ENCODE peak calls at places on chromosome 22, in four cellular contexts. One of them, this sample, is unnamed.
A peak's percentile ranks its signal among the peaks of the same experiment; 100 is the strongest.

GRCh38 chr22:31681625-31682345 is 19.8 kb upstream of the PISD start:
- DNase-seq in A549: no peak
- DNase-seq in GM12878: no peak
- DNase-seq in K562: no peak
- DNase-seq in this sample: no peak

GRCh38 chr22:31537019-31537535 is 40.7 kb downstream of the SFI1 start:
- DNase-seq in A549: no peak
- DNase-seq in GM12878: peak; percentile 79
- DNase-seq in K562: no peak
- DNase-seq in this sample: no peak

GRCh38 chr22:23234409-23235161 is 54.3 kb downstream of the BCR start:
- DNase-seq in A549: no peak
- DNase-seq in GM12878: no peak
- DNase-seq in K562: no peak
- DNase-seq in this sample: no peak

GRCh38 chr22:31947296-31947695 is 3.0 kb downstream of the YWHAH start:
- DNase-seq in A549: peak; percentile 43
- DNase-seq in GM12878: no peak
- DNase-seq in K562: no peak
- DNase-seq in this sample: peak; percentile 48

GRCh38 chr22:39289445-39290247 is 29.8 kb downstream of the RPL3 start:
- DNase-seq in A549: no peak
- DNase-seq in GM12878: no peak
- DNase-seq in K562: no peak
- DNase-seq in this sample: no peak

GRCh38 chr22:32342977-32343376 is 14.7 kb upstream of the RFPL3 start:
- DNase-seq in A549: no peak
- DNase-seq in GM12878: no peak
- DNase-seq in K562: no peak
- DNase-seq in this sample: no peak

GRCh38 chr22:33923660-33924246 is 3.5 kb upstream of the LARGE1 start:
- DNase-seq in A549: peak; percentile 74
- DNase-seq in GM12878: no peak
- DNase-seq in K562: peak; percentile 28
- DNase-seq in this sample: peak; percentile 67

GRCh38 chr22:45125198-45125597 is 38.5 kb upstream of the NUP50 start:
- DNase-seq in A549: no peak
- DNase-seq in GM12878: no peak
- DNase-seq in K562: no peak
- DNase-seq in this sample: no peak

GRCh38 chr22:22431271-22432220 is 77.0 kb downstream of the ZNF280B start:
- DNase-seq in A549: peak; percentile 48
- DNase-seq in GM12878: no peak
- DNase-seq in K562: peak; percentile 99
- DNase-seq in this sample: peak; percentile 49

GRCh38 chr22:45212306-45212709 is 28.4 kb downstream of the KIAA0930 start:
- DNase-seq in A549: peak; percentile 74
- DNase-seq in GM12878: no peak
- DNase-seq in K562: peak; percentile 13
- DNase-seq in this sample: no peak

GRCh38 chr22:27105142-27106025 is 448.0 kb downstream of the MIAT start:
- DNase-seq in A549: no peak
- DNase-seq in GM12878: no peak
- DNase-seq in K562: no peak
- DNase-seq in this sample: no peak

GRCh38 chr22:37496651-37497599 is 10.7 kb upstream of the MFNG start:
- DNase-seq in A549: peak; percentile 49
- DNase-seq in GM12878: no peak
- DNase-seq in K562: no peak
- DNase-seq in this sample: no peak

GRCh38 chr22:36951746-36952145 is 38.3 kb downstream of the CSF2RB start:
- DNase-seq in A549: no peak
- DNase-seq in GM12878: no peak
- DNase-seq in K562: no peak
- DNase-seq in this sample: no peak

GRCh38 chr22:43446037-43446803 is 34.4 kb downstream of the MPPED1 start:
- DNase-seq in A549: peak; percentile 40
- DNase-seq in GM12878: no peak
- DNase-seq in K562: no peak
- DNase-seq in this sample: no peak

GRCh38 chr22:36449776-36450175 is 31.7 kb downstream of the TXN2 start:
- DNase-seq in A549: no peak
- DNase-seq in GM12878: no peak
- DNase-seq in K562: no peak
- DNase-seq in this sample: no peak

GRCh38 chr22:41846268-41847002 is 13.5 kb downstream of the SREBF2 start:
- DNase-seq in A549: no peak
- DNase-seq in GM12878: no peak
- DNase-seq in K562: peak; percentile 62
- DNase-seq in this sample: no peak

GRCh38 chr22:24422078-24422665 is 5.2 kb upstream of the ADORA2A start:
- DNase-seq in A549: no peak
- DNase-seq in GM12878: no peak
- DNase-seq in K562: no peak
- DNase-seq in this sample: no peak

GRCh38 chr22:35065796-35066218 is at the start of gene ISX:
- DNase-seq in A549: no peak
- DNase-seq in GM12878: no peak
- DNase-seq in K562: peak; percentile 13
- DNase-seq in this sample: peak; percentile 54

GRCh38 chr22:17972385-17973181 is 51.8 kb downstream of the MICAL3 start:
- DNase-seq in A549: peak; percentile 82
- DNase-seq in GM12878: no peak
- DNase-seq in K562: no peak
- DNase-seq in this sample: peak; percentile 84

GRCh38 chr22:25624486-25624885 is 60.0 kb downstream of the GRK3 start:
- DNase-seq in A549: no peak
- DNase-seq in GM12878: no peak
- DNase-seq in K562: no peak
- DNase-seq in this sample: peak; percentile 15

GRCh38 chr22:37529652-37530345 is 10.6 kb upstream of the CARD10 start:
- DNase-seq in A549: no peak
- DNase-seq in GM12878: peak; percentile 36
- DNase-seq in K562: no peak
- DNase-seq in this sample: no peak

GRCh38 chr22:42654696-42655095 is 5.5 kb upstream of the CYB5R3 start:
- DNase-seq in A549: no peak
- DNase-seq in GM12878: no peak
- DNase-seq in K562: no peak
- DNase-seq in this sample: no peak

DNA sequence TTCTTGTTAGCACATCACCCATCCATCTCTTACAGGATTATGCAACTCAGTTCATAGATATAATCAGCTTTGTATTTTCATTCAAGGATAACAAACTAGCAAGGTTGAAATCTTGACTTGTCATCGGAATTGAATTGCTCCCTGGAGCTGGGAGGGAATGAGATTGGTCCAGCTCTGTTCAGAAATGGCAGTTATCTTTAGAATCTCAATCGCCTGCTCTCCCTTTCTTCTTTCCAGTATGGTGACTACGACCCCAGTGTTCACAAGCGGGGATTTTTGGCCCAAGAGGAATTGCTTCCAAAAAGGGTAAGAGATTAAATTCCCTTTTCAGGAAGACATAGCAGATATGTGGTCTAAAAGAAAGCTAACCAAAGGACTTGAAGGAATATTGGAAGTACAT is 51.0 kb downstream of the NF2 start:
- DNase-seq in A549: no peak
- DNase-seq in GM12878: no peak
- DNase-seq in K562: no peak
- DNase-seq in this sample: no peak
- TF ChIP-seq POLR2AphosphoS2 in A549: no peak
- TF ChIP-seq POLR2AphosphoS2 in GM12878: no peak
- TF ChIP-seq POLR2AphosphoS2 in K562: no peak
- TF ChIP-seq POLR2AphosphoS2 in this sample: no peak

GRCh38 chr22:20422965-20423635 is 14.5 kb downstream of the SCARF2 start:
- DNase-seq in A549: no peak
- DNase-seq in GM12878: no peak
- DNase-seq in K562: no peak
- DNase-seq in this sample: no peak
- TF ChIP-seq POLR2AphosphoS2 in A549: no peak
- TF ChIP-seq POLR2AphosphoS2 in GM12878: no peak
- TF ChIP-seq POLR2AphosphoS2 in K562: no peak
- TF ChIP-seq POLR2AphosphoS2 in this sample: no peak

DNA sequence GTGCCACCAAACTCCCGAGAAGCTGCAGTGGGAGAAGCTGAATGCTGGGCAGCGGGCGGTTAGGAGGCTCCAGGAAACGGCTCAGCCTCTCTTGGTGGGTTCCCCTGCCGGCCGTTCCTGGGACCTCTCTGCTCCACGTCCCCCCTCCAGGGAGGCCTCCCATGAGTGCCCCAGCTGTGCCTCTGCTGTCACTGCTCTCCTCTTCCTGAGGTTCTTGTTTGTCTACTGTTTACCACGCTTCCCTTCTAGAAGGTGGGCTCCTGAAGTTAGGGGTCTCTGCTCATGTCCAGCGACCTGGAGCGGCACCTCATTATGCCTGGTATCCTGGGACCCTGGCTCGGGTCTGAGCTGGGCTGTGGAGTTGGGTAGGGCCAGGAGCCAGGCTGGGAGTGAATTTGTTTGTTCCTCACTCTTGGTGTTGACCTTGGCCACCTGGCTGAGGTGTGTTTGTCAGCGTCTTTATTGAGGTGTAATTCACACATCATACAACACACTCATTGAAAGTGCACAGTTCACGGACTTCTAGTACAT is 37.8 kb upstream of the GRAMD4 start:
- DNase-seq in A549: no peak
- DNase-seq in GM12878: no peak
- DNase-seq in K562: no peak
- DNase-seq in this sample: no peak
- TF ChIP-seq POLR2AphosphoS2 in A549: no peak
- TF ChIP-seq POLR2AphosphoS2 in GM12878: no peak
- TF ChIP-seq POLR2AphosphoS2 in K562: no peak
- TF ChIP-seq POLR2AphosphoS2 in this sample: no peak

GRCh38 chr22:19174106-19175025 is 4.2 kb downstream of the SLC25A1 start:
- DNase-seq in A549: no peak
- DNase-seq in GM12878: peak; percentile 15
- DNase-seq in K562: no peak
- DNase-seq in this sample: peak; percentile 57

GRCh38 chr22:19175602-19176174 is 2.8 kb downstream of the SLC25A1 start:
- DNase-seq in A549: no peak
- DNase-seq in GM12878: no peak
- DNase-seq in K562: no peak
- DNase-seq in this sample: no peak

GRCh38 chr22:19172213-19173046 is 6.1 kb downstream of the SLC25A1 start:
- DNase-seq in A549: no peak
- DNase-seq in GM12878: no peak
- DNase-seq in K562: no peak
- DNase-seq in this sample: no peak

GRCh38 chr22:19175026-19175601 is 3.4 kb downstream of the SLC25A1 start:
- DNase-seq in A549: no peak
- DNase-seq in GM12878: no peak
- DNase-seq in K562: no peak
- DNase-seq in this sample: no peak

DNA sequence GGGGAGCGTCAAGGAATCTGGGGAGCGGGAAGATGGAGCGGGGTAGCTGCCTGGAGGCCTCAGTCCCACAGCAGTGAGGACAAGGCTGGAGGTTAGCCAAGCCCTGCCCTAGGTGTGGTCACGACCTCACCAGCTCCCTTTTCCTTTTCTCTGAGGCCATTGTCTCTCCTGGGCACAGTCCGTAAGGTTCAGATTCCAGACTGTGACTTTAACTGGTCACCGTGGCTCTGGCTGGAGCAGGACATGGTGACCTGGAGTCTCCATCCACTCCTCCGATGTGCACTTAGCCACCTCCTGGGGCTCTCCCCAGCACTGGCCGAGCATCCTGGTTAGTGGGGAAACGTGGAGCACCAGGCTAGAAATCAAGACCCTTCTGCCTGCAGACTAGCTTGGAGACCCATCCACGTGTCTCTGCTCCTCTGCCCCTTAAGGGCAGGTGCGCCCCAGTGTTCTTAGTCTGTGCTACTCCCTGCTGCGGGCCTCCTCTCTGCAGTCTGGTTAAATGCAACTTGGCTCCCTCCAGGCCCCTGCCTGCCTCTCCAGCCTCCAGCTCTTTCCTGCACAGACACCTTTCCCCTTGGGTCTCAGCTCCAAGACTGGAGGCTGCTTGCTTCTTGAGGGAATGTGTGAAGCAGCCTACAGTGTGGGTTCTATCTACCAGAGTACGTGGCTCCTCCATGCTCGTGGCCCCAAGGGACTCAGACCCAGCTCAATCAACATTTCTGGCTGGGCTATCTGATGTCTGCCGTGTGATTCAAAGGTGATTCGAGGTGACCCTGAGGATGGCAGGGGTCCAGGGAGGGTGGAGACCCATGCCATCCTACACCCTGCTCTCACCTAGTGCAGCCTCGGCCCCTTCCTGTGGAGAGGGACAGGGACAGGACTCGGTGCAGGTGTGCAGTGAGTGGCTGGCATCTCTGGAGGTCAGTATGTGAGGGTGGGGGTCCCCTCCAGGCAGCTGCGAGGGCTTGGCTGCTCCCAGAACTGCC is 5.2 kb downstream of the SLC25A1 start:
- DNase-seq in A549: no peak
- DNase-seq in GM12878: no peak
- DNase-seq in K562: no peak
- DNase-seq in this sample: peak; percentile 24
- TF ChIP-seq POLR2AphosphoS2 in A549: no peak
- TF ChIP-seq POLR2AphosphoS2 in GM12878: no peak
- TF ChIP-seq POLR2AphosphoS2 in K562: no peak
- TF ChIP-seq POLR2AphosphoS2 in this sample: no peak

GRCh38 chr22:29342577-29343312 is 27.2 kb upstream of the RASL10A start:
- DNase-seq in A549: no peak
- DNase-seq in GM12878: no peak
- DNase-seq in K562: peak; percentile 23
- DNase-seq in this sample: peak; percentile 60
- TF ChIP-seq POLR2AphosphoS2 in A549: no peak
- TF ChIP-seq POLR2AphosphoS2 in GM12878: no peak
- TF ChIP-seq POLR2AphosphoS2 in K562: no peak
- TF ChIP-seq POLR2AphosphoS2 in this sample: no peak

DNA sequence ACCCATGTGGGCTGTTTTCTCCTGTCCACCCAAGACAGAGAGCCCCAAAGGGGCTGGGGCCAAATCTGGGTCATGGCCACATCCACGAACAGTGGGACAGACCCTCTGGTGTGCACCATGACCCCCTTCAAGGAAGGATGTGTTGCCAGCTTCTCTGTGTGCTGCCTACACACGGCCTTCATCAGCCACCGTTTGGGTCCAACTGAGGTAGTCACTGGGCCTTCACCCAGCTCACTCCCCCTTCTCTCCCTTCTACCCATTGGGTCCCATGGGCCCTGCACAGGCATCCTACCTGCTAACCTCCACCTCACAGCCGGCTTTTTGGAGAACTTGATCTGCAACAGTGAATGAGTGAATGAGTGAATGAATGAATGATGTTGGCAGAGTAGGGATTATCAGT is 1484.9 kb downstream of the BRD1 start:
- DNase-seq in A549: no peak
- DNase-seq in GM12878: no peak
- DNase-seq in K562: no peak
- DNase-seq in this sample: no peak
- TF ChIP-seq POLR2AphosphoS2 in A549: no peak
- TF ChIP-seq POLR2AphosphoS2 in GM12878: no peak
- TF ChIP-seq POLR2AphosphoS2 in K562: no peak
- TF ChIP-seq POLR2AphosphoS2 in this sample: no peak

GRCh38 chr22:47600791-47601400 is 838.4 kb downstream of the TBC1D22A start:
- DNase-seq in A549: no peak
- DNase-seq in GM12878: no peak
- DNase-seq in K562: no peak
- DNase-seq in this sample: no peak
- TF ChIP-seq POLR2AphosphoS2 in A549: no peak
- TF ChIP-seq POLR2AphosphoS2 in GM12878: no peak
- TF ChIP-seq POLR2AphosphoS2 in K562: no peak
- TF ChIP-seq POLR2AphosphoS2 in this sample: no peak

This sample was measured in HepG2.